ENCODE peak calls at places on chromosomes 7 and 10, in nine cellular contexts. Q, E, T, A, Y, J, W, X and Z are unnamed samples.

GRCh38 chr10:43904831-43905230 is 256.1 kb upstream of the ZNF32 start:
- DNase-seq in Y (no peak), A (no peak), W (no peak), T (no peak), E (no peak), X (no peak), J (no peak), Q (no peak), Z (no peak)

GRCh38 chr7:27640914-27641570 is 21.6 kb downstream of the HIBADH start:
- DNase-seq in W (peak; percentile 37), Q (no peak), J (peak; percentile 44), X (peak; percentile 16), Y (no peak), A (no peak), E (no peak), T (peak; percentile 48), Z (no peak)

GRCh38 chr10:17056781-17057191 is 72.8 kb downstream of the CUBN start:
- DNase-seq in W (no peak), X (no peak), E (no peak), A (no peak), Q (no peak), Y (no peak), J (no peak), T (peak; percentile 64), Z (no peak)

GRCh38 chr7:90605055-90605454 is 8.9 kb downstream of the CDK14 start:
- DNase-seq in X (no peak), E (no peak), W (no peak), A (no peak), Y (no peak), J (no peak), Q (no peak), T (no peak), Z (no peak)

GRCh38 chr7:90624128-90624980 is 28.2 kb downstream of the CDK14 start:
- DNase-seq in J (no peak), W (peak; percentile 24), E (no peak), Q (no peak), A (no peak), Y (no peak), X (no peak), T (no peak), Z (no peak)

GRCh38 chr10:117967149-117967548 is 79.6 kb downstream of the RAB11FIP2 start:
- DNase-seq in X (no peak), T (no peak), Y (no peak), A (no peak), E (no peak), Q (no peak), W (no peak), J (no peak), Z (no peak)

GRCh38 chr7:34991938-34992840 is 45.1 kb downstream of the DPY19L1 start:
- DNase-seq in Y (no peak), E (no peak), X (peak; percentile 28), Q (no peak), J (no peak), A (no peak), T (no peak), W (no peak), Z (no peak)

GRCh38 chr7:15291707-15292106 is 270.1 kb downstream of the AGMO start:
- DNase-seq in Y (peak; percentile 5), Q (no peak), E (no peak), T (no peak), X (no peak), J (no peak), A (no peak), W (no peak), Z (no peak)

GRCh38 chr7:92177362-92177761 is 1.6 kb downstream of the LRRD1 start:
- DNase-seq in X (no peak), T (no peak), W (peak; percentile 11), Y (no peak), Q (no peak), A (no peak), J (no peak), E (no peak), Z (no peak)

GRCh38 chr7:93758621-93759020 is 131.9 kb downstream of the TFPI2 start:
- DNase-seq in J (no peak), Q (no peak), A (no peak), E (no peak), Y (no peak), W (no peak), T (no peak), X (no peak), Z (no peak)

GRCh38 chr7:19113855-19114590 is 3.4 kb downstream of the TWIST1 start:
- DNase-seq in X (no peak), Q (no peak), A (no peak), T (no peak), J (no peak), Y (no peak), E (no peak), W (no peak), Z (no peak)

GRCh38 chr10:63369711-63370110 is 96.1 kb downstream of the JMJD1C start:
- DNase-seq in J (no peak), E (no peak), Q (no peak), Y (no peak), A (no peak), X (no peak), W (no peak), T (no peak), Z (no peak)

GRCh38 chr10:26480909-26481703 is 43.0 kb downstream of the APBB1IP start:
- DNase-seq in X (no peak), A (no peak), Q (no peak), J (no peak), E (no peak), Y (no peak), W (peak; percentile 77), T (no peak), Z (no peak)

GRCh38 chr7:114921636-114922150 is at the start of gene MDFIC:
- DNase-seq in X (no peak), E (no peak), Y (no peak), T (no peak), W (no peak), A (no peak), J (no peak), Q (no peak), Z (no peak)

GRCh38 chr10:60816624-60817023 is 38.3 kb downstream of the CDK1 start:
- DNase-seq in T (peak; percentile 83), E (no peak), X (peak; percentile 75), W (peak; percentile 82), A (peak; percentile 51), Q (peak; percentile 66), J (peak; percentile 71), Y (peak; percentile 82), Z (no peak)

GRCh38 chr7:159144756-159145543 is at the start of gene VIPR2:
- DNase-seq in J (no peak), Y (no peak), W (no peak), E (no peak), X (no peak), A (no peak), Q (no peak), T (no peak), Z (no peak)

GRCh38 chr10:115818015-115818414 is 455.0 kb downstream of the GFRA1 start:
- DNase-seq in Y (no peak), J (no peak), A (no peak), T (peak; percentile 39), X (peak; percentile 48), W (no peak), E (no peak), Q (no peak), Z (no peak)

GRCh38 chr7:156115582-156115981 is 303.3 kb upstream of the SHH start:
- DNase-seq in E (no peak), Y (no peak), W (no peak), X (no peak), T (no peak), Q (no peak), J (no peak), A (no peak), Z (no peak)

GRCh38 chr10:88260329-88261051 is 322.6 kb downstream of the RNLS start:
- DNase-seq in T (no peak), Q (no peak), J (no peak), E (no peak), W (no peak), X (no peak), Y (no peak), A (no peak), Z (no peak)

GRCh38 chr7:18508441-18509427 is 13.2 kb downstream of the HDAC9 start:
- DNase-seq in J (peak; percentile 12), Q (peak; percentile 97), A (peak; percentile 38), Y (peak; percentile 45), E (no peak), W (peak; percentile 12), X (no peak), T (peak; percentile 91), Z (no peak)

GRCh38 chr10:20767028-20767427 is 130.1 kb downstream of the NEBL start:
- DNase-seq in Q (peak; percentile 22), J (no peak), A (no peak), E (no peak), T (no peak), X (no peak), W (no peak), Y (no peak), Z (no peak)

GRCh38 chr10:17387861-17388503 is 66.4 kb downstream of the ST8SIA6 start:
- DNase-seq in E (no peak), A (no peak), Y (no peak), W (no peak), J (peak; percentile 31), T (no peak), Q (no peak), X (peak; percentile 59), Z (no peak)

GRCh38 chr10:82814635-82815034 is 939.6 kb downstream of the NRG3 start:
- DNase-seq in W (no peak), E (no peak), J (no peak), T (peak; percentile 3), X (no peak), A (no peak), Y (no peak), Q (peak; percentile 14), Z (no peak)

GRCh38 chr10:114172241-114172640 is 1.8 kb downstream of the CCDC186 start:
- DNase-seq in T (no peak), E (no peak), Y (no peak), W (peak; percentile 11), Q (no peak), J (peak; percentile 14), X (peak; percentile 21), A (no peak), Z (no peak)

GRCh38 chr10:61438141-61438984 is 14.8 kb downstream of the TMEM26 start:
- DNase-seq in A (no peak), E (no peak), W (peak; percentile 3), T (no peak), Q (peak; percentile 13), X (peak; percentile 5), Y (no peak), J (no peak), Z (no peak)

GRCh38 chr7:1232103-1232466 is 587 bp upstream of the UNCX start:
- DNase-seq in W (no peak), Q (no peak), Y (no peak), J (no peak), A (no peak), X (no peak), T (no peak), E (no peak), Z (no peak)

GRCh38 chr10:88473989-88474883 is 108.9 kb downstream of the RNLS start:
- DNase-seq in A (no peak), Y (no peak), W (no peak), E (no peak), Q (no peak), T (no peak), J (no peak), X (peak; percentile 24), Z (no peak)

GRCh38 chr7:145036592-145037386 is 200.9 kb upstream of the TPK1 start:
- DNase-seq in W (peak; percentile 72), X (peak; percentile 41), Y (peak; percentile 69), A (peak; percentile 70), T (peak; percentile 15), E (no peak), Q (peak; percentile 4), J (peak; percentile 28), Z (no peak)

GRCh38 chr7:134737561-134738353 is 41.7 kb upstream of the CALD1 start:
- DNase-seq in J (no peak), W (peak; percentile 73), X (no peak), A (no peak), T (peak; percentile 95), Y (no peak), E (no peak), Q (peak; percentile 83), Z (no peak)

GRCh38 chr10:88540355-88540754 is 42.8 kb downstream of the RNLS start:
- DNase-seq in T (no peak), X (no peak), J (no peak), Y (no peak), E (no peak), Q (no peak), A (no peak), W (no peak), Z (no peak)

GRCh38 chr10:70575874-70576802 is 26.4 kb downstream of the PRF1 start:
- DNase-seq in J (peak; percentile 15), Y (peak; percentile 83), Q (peak; percentile 36), X (peak; percentile 48), W (peak; percentile 98), A (no peak), E (no peak), T (peak; percentile 41), Z (peak; percentile 24)